ENCODE peak calls at places on chromosome 20, in eight cellular contexts. H, F, P, Y, R, S, E and O are unnamed samples.
A peak's percentile ranks its signal among the peaks of the same experiment; 100 is the strongest.

GRCh38 chr20:63357921-63358905 is 2.9 kb downstream of the CHRNA4 start:
- DNase-seq in H (no peak), F (no peak), E (no peak), S (no peak), R (peak; percentile 41), P (no peak), Y (no peak), O (no peak)

GRCh38 chr20:20237093-20237959 is 130.6 kb upstream of the INSM1 start:
- DNase-seq in H (peak; percentile 76), P (no peak), E (peak; percentile 27), F (peak; percentile 93), R (no peak), S (no peak), Y (peak; percentile 71), O (peak; percentile 60)

GRCh38 chr20:32980131-32980941 is 23.9 kb downstream of the SUN5 start:
- DNase-seq in H (no peak), Y (no peak), S (peak; percentile 60), R (peak; percentile 37), E (no peak), P (no peak), F (no peak), O (no peak)

GRCh38 chr20:21510414-21510971 is 3.4 kb downstream of the NKX2-2 start:
- DNase-seq in S (no peak), E (no peak), Y (peak; percentile 36), F (peak; percentile 88), R (no peak), H (no peak), P (peak; percentile 21), O (peak; percentile 53)

GRCh38 chr20:22063753-22064152 is 358.3 kb downstream of the PAX1 start:
- DNase-seq in H (no peak), F (no peak), Y (peak; percentile 9), R (no peak), P (no peak), S (no peak), E (no peak), O (no peak)

GRCh38 chr20:37804584-37805566 is 98.1 kb upstream of the VSTM2L start:
- DNase-seq in P (no peak), S (no peak), F (no peak), Y (peak; percentile 52), H (no peak), R (no peak), E (no peak), O (no peak)

GRCh38 chr20:36461600-36462439 is 79.5 kb upstream of the MYL9 start:
- DNase-seq in S (peak; percentile 79), E (peak; percentile 36), P (peak; percentile 85), H (peak; percentile 58), Y (peak; percentile 78), F (no peak), R (peak; percentile 78), O (peak; percentile 75)

GRCh38 chr20:7540923-7541322 is 399.3 kb downstream of the HAO1 start:
- DNase-seq in E (no peak), S (no peak), H (no peak), P (no peak), F (no peak), Y (no peak), R (no peak), O (no peak)

GRCh38 chr20:3613821-3614440 is 49.3 kb downstream of the GFRA4 start:
- DNase-seq in R (no peak), S (no peak), Y (no peak), P (no peak), E (peak; percentile 19), H (peak; percentile 27), F (peak; percentile 10), O (no peak)

GRCh38 chr20:19981091-19981490 is 36.1 kb upstream of the NAA20 start:
- DNase-seq in F (no peak), H (no peak), Y (no peak), S (no peak), R (no peak), P (no peak), E (peak; percentile 60), O (no peak)

GRCh38 chr20:645318-646106 is 7.5 kb downstream of the SRXN1 start:
- DNase-seq in Y (peak; percentile 92), F (peak; percentile 96), E (peak; percentile 54), R (peak; percentile 64), P (no peak), H (peak; percentile 91), S (peak; percentile 88), O (peak; percentile 89)

GRCh38 chr20:63942250-63943006 is 13.8 kb downstream of the UCKL1 start:
- DNase-seq in H (peak; percentile 91), E (peak; percentile 20), Y (no peak), F (peak; percentile 83), R (peak; percentile 47), P (no peak), S (peak; percentile 79), O (peak; percentile 81)

GRCh38 chr20:63536241-63536977 is 767 bp downstream of the PTK6 start:
- DNase-seq in R (peak; percentile 24), S (no peak), P (no peak), Y (peak; percentile 92), F (peak; percentile 99), H (no peak), E (peak; percentile 57), O (no peak)

GRCh38 chr20:36824142-36824940 is 50.8 kb upstream of the DSN1 start:
- DNase-seq in H (no peak), R (no peak), S (no peak), P (no peak), E (no peak), Y (no peak), F (peak; percentile 78), O (no peak)

GRCh38 chr20:14245368-14245970 is 91.9 kb downstream of the FLRT3 start:
- DNase-seq in F (no peak), R (no peak), P (no peak), H (no peak), S (no peak), Y (no peak), E (peak; percentile 28), O (no peak)

GRCh38 chr20:8903655-8904605 is 165.0 kb upstream of the PLCB4 start:
- DNase-seq in P (no peak), H (no peak), Y (no peak), R (no peak), S (no peak), E (peak; percentile 6), F (no peak), O (no peak)

GRCh38 chr20:60255866-60256265 is 297.6 kb downstream of the CDH26 start:
- DNase-seq in E (peak; percentile 66), F (peak; percentile 85), Y (peak; percentile 12), R (no peak), P (no peak), H (no peak), S (no peak), O (no peak)

GRCh38 chr20:33654680-33655161 is 7.4 kb upstream of the C20orf144 start:
- DNase-seq in R (no peak), H (no peak), S (no peak), P (no peak), E (no peak), F (peak; percentile 25), Y (peak; percentile 36), O (no peak)

GRCh38 chr20:21505161-21505809 is 8.6 kb downstream of the NKX2-2 start:
- DNase-seq in S (peak; percentile 93), R (peak; percentile 61), P (peak; percentile 73), E (peak; percentile 56), F (peak; percentile 97), H (peak; percentile 89), Y (peak; percentile 85), O (peak; percentile 93)

GRCh38 chr20:19802492-19803158 is 44.6 kb downstream of the RIN2 start:
- DNase-seq in E (no peak), F (no peak), R (no peak), H (peak; percentile 41), Y (no peak), P (no peak), S (no peak), O (no peak)

GRCh38 chr20:57801046-57801445 is 91.2 kb upstream of the PMEPA1 start:
- DNase-seq in E (no peak), S (peak; percentile 33), F (no peak), R (no peak), P (no peak), Y (no peak), H (no peak), O (no peak)

GRCh38 chr20:57781901-57782300 is 72.1 kb upstream of the PMEPA1 start:
- DNase-seq in P (peak; percentile 28), S (peak; percentile 52), Y (no peak), R (no peak), H (no peak), E (no peak), F (no peak), O (no peak)

GRCh38 chr20:53805895-53806384 is 212.3 kb upstream of the ZNF217 start:
- DNase-seq in P (no peak), F (peak; percentile 90), S (no peak), E (peak; percentile 64), H (no peak), R (no peak), Y (no peak), O (no peak)

GRCh38 chr20:57707320-57707719 is 2.5 kb downstream of the PMEPA1 start:
- DNase-seq in S (no peak), E (no peak), P (no peak), F (peak; percentile 62), R (no peak), H (no peak), Y (no peak), O (no peak)

GRCh38 chr20:23835716-23836115 is 9.2 kb upstream of the CST2 start:
- DNase-seq in E (no peak), H (no peak), S (no peak), F (no peak), Y (no peak), R (no peak), P (no peak), O (no peak)

GRCh38 chr20:24684421-24684871 is 215.0 kb downstream of the SYNDIG1 start:
- DNase-seq in Y (no peak), R (no peak), E (no peak), S (peak; percentile 34), F (no peak), P (no peak), H (no peak), O (no peak)

GRCh38 chr20:34566978-34567884 is 8.7 kb downstream of the MAP1LC3A start:
- DNase-seq in H (no peak), F (no peak), R (no peak), S (no peak), E (no peak), Y (no peak), P (no peak), O (no peak)

GRCh38 chr20:2757969-2758368 is 42.5 kb downstream of the CPXM1 start:
- DNase-seq in Y (no peak), S (no peak), H (no peak), R (no peak), E (no peak), P (no peak), F (peak; percentile 73), O (no peak)

GRCh38 chr20:15297059-15297875 is 959.9 kb upstream of the FLRT3 start:
- DNase-seq in F (no peak), P (no peak), R (no peak), S (no peak), Y (no peak), E (no peak), H (no peak), O (no peak)

GRCh38 chr20:63407928-63408683 is 47.0 kb upstream of the CHRNA4 start:
- DNase-seq in R (no peak), P (no peak), Y (no peak), H (no peak), S (no peak), E (no peak), F (no peak), O (no peak)

GRCh38 chr20:2237059-2237458 is 58.7 kb upstream of the TGM3 start:
- DNase-seq in H (peak; percentile 19), F (peak; percentile 96), S (no peak), Y (no peak), E (peak; percentile 98), P (peak; percentile 85), R (peak; percentile 68), O (no peak)

GRCh38 chr20:19566226-19566960 is 191.7 kb upstream of the RIN2 start:
- DNase-seq in R (no peak), P (no peak), F (no peak), Y (no peak), H (no peak), S (no peak), E (peak; percentile 7), O (no peak)

GRCh38 chr20:21498646-21499045 is 15.2 kb downstream of the NKX2-2 start:
- DNase-seq in S (no peak), F (peak; percentile 52), H (no peak), E (no peak), Y (no peak), P (no peak), R (no peak), O (no peak)

GRCh38 chr20:20665933-20666332 is 46.5 kb downstream of the RALGAPA2 start:
- DNase-seq in E (no peak), S (no peak), H (no peak), P (no peak), F (no peak), R (no peak), Y (no peak), O (no peak)